ENCODE peak calls at places on chromosomes 6 and 20, in seven cellular contexts. K is epithelial cell of esophagus, D is body of pancreas, T is fibroblast of lung, L is fibroblast of mammary gland, S is small intestine, J is IMR-90. M is an unnamed sample.
A peak's percentile ranks its signal among the peaks of the same experiment; 100 is the strongest.

GRCh38 chr20:3171391-3172125 is 1.8 kb downstream of the LZTS3 start:
- DNase-seq in K (no peak), D (no peak), T (no peak), L (no peak), S (no peak), J (no peak), M (no peak)

GRCh38 chr6:66103954-66104353 is 396.9 kb upstream of the EYS start:
- DNase-seq in K (peak; percentile 2), D (no peak), T (no peak), L (no peak), S (no peak), J (peak; percentile 0), M (no peak)

GRCh38 chr6:73058736-73059135 is 166.6 kb downstream of the KHDC1L start:
- DNase-seq in K (no peak), D (no peak), T (peak; percentile 86), L (no peak), S (no peak), J (no peak), M (no peak)

GRCh38 chr20:40811660-40812414 is 122.8 kb upstream of the MAFB start:
- DNase-seq in K (no peak), D (no peak), T (no peak), L (no peak), S (no peak), J (no peak), M (no peak)

GRCh38 chr6:162625846-162626540 is 101.6 kb downstream of the PRKN start:
- DNase-seq in K (no peak), D (no peak), T (no peak), L (peak; percentile 13), S (peak; percentile 8), J (no peak), M (no peak)

GRCh38 chr6:149581349-149581748 is 15.2 kb downstream of the GINM1 start:
- DNase-seq in K (no peak), D (no peak), T (no peak), L (no peak), S (no peak), J (no peak), M (no peak)

GRCh38 chr6:26300828-26301227 is 64.2 kb upstream of the BTN3A2 start:
- DNase-seq in K (no peak), D (no peak), T (no peak), L (no peak), S (no peak), J (no peak), M (no peak)

GRCh38 chr6:21856096-21856825 is 262.7 kb downstream of the SOX4 start:
- DNase-seq in K (peak; percentile 96), D (peak; percentile 40), T (peak; percentile 96), L (peak; percentile 93), S (no peak), J (peak; percentile 88), M (peak; percentile 98)

GRCh38 chr20:41616228-41616627 is 1.9 kb downstream of the CHD6 start:
- DNase-seq in K (peak; percentile 31), D (no peak), T (no peak), L (peak; percentile 56), S (no peak), J (peak; percentile 19), M (peak; percentile 31)

GRCh38 chr6:167671977-167672687 is 154.6 kb upstream of the AFDN start:
- DNase-seq in K (no peak), D (no peak), T (no peak), L (no peak), S (no peak), J (no peak), M (no peak)

GRCh38 chr6:88631830-88632229 is 331.6 kb downstream of the RNGTT start:
- DNase-seq in K (no peak), D (no peak), T (no peak), L (no peak), S (no peak), J (no peak), M (no peak)

GRCh38 chr6:108442770-108443520 is 117.8 kb upstream of the FOXO3 start:
- DNase-seq in K (no peak), D (no peak), T (no peak), L (no peak), S (no peak), J (no peak), M (no peak)

GRCh38 chr6:3351105-3351676 is 92.4 kb downstream of the PSMG4 start:
- DNase-seq in K (no peak), D (no peak), T (peak; percentile 60), L (peak; percentile 57), S (no peak), J (no peak), M (no peak)

GRCh38 chr6:89375902-89376301 is 23.4 kb upstream of the UBE2J1 start:
- DNase-seq in K (no peak), D (no peak), T (no peak), L (no peak), S (no peak), J (no peak), M (no peak)

GRCh38 chr6:18179770-18180393 is 24.7 kb downstream of the KDM1B start:
- DNase-seq in K (no peak), D (peak; percentile 33), T (no peak), L (no peak), S (peak; percentile 28), J (no peak), M (no peak)

GRCh38 chr6:119484598-119484997 is 135.0 kb upstream of the MAN1A1 start:
- DNase-seq in K (peak; percentile 100), D (peak; percentile 34), T (peak; percentile 93), L (peak; percentile 98), S (peak; percentile 13), J (peak; percentile 94), M (peak; percentile 99)

GRCh38 chr6:52136934-52137467 is 49.2 kb upstream of the IL17A start:
- DNase-seq in K (no peak), D (no peak), T (no peak), L (no peak), S (no peak), J (no peak), M (no peak)
- H3K4me3 ChIP-seq in K (no peak overlapping the region), D (no peak overlapping the region), T (no peak overlapping the region), L (no peak overlapping the region), S (no peak overlapping the region), J (no peak overlapping the region), M (no peak overlapping the region)

DNA sequence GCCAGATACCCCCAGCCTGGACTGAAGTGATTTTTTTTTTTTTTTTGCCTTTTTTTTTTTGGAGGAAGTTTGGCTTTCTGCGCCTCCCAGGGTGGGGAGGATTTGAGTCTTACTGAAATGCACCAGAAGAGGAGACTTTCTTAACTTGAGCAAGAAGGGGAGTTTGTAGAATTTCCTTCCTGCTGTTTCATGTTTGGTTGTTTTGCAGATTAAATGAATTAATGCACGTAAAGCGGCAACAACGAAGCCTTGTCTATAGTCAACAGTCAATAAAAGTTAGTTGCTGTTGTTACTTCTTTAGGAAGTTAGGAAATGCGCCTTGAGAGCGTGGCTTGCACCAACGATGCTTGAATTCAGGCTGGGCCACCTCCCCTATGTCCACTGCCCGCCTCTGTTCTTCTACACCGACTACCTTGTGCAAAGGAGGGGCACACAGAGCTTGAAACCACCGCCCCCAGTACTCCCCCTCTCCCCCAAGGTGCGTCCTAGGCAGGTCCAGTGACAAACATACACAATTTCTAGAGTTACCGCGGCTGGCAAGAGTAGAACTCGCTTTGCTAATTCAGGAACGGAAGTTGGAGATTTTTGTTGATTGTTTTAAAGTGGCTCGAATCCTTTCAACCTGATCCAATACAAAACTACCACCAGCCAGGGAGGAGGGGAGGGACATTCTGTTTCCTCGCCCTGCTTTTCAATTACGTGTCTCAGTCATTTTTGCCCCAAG is 828 bp upstream of the CYP24A1 start:
- DNase-seq in K (peak; percentile 45), D (no peak), T (no peak), L (no peak), S (no peak), J (no peak), M (peak; percentile 41)
- H3K4me3 ChIP-seq in K (no peak overlapping the region), D (no peak overlapping the region), T (no peak overlapping the region), L (no peak overlapping the region), S (no peak overlapping the region), J (no peak overlapping the region), M (no peak overlapping the region)

DNA sequence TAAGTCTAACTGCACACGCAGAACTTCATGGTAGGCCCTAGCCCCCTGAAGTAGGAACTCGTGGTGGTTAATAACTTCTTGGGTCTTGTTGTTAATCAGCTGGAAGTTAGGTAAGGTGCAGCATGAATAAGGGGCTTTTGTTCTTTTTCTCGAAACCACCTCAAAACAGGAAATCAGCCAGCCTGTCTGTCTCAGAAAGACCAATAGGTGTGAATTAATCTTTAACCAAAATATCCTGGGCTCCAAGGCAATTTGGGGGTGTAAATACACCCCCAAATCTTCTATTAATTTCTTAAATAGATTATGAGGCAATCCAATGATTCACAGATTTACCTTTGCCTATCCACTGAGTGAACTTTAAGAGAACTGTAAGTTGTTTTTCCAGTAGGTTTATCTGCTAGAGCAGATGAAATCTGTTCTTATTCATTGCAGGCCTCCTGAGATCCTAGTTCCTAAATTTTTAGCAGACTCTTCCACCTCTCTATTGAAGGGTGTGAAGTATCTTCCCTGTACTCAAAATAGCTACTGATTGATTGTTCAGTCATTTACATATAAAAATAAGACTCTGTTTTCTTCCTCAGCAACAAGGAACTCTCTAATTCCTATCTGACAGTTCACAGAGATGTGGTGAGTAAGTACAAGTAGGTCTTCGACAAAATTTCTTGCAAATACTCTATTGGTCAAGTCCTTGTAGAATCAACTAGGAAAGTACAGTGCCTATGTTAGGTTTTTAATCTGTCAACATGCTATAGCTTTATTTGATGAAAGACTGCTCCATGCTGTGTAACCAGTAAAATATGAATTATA is 427.1 kb upstream of the NOX3 start:
- DNase-seq in K (no peak), D (no peak), T (peak; percentile 50), L (no peak), S (no peak), J (peak; percentile 21), M (peak; percentile 1)
- H3K4me3 ChIP-seq in K (no peak overlapping the region), D (no peak overlapping the region), T (no peak overlapping the region), L (no peak overlapping the region), S (no peak overlapping the region), J (no peak overlapping the region), M (no peak overlapping the region)

DNA sequence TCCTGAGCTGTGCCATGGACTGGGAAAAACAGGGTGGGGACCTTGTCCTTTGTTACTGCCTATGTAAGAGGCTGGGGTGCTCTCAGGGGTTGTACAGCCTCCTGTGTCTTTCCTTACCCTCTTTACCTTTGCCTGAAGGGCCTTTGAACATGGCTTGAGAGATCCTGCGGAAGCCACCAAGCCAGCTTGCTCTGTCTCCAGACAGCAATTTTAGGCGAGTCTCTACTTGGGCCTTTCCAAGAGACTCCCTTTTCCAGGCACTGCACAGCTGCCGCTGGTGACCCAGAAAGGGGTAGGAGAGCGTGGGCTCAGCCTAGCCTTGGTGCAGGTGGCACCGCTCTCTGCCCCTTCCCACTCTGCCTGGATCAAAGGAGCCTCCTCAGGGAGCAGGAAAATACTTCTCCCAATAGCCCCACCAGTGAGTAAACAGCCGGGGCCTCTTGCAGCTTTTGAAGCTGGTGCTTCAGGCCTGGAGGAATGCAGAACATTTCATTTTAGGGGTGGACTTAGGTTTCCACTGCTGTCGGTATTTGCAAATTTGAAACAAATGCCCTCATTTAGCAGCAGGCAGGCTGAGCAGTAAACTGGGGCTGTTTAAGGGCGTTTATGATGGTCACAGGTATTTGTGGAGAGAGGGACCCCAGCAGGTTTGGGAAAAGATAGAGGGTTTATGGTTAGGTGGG is 13.9 kb downstream of the PTK7 start:
- DNase-seq in K (no peak), D (no peak), T (peak; percentile 50), L (no peak), S (no peak), J (peak; percentile 43), M (peak; percentile 18)
- H3K4me3 ChIP-seq in K (no peak overlapping the region), D (no peak overlapping the region), T (no peak overlapping the region), L (no peak overlapping the region), S (no peak overlapping the region), J (no peak overlapping the region), M (no peak overlapping the region)

M was measured in bronchial epithelial cell.